ENCODE peak calls at places on chromosomes 4 and X, in eight cellular contexts. X is BE2C, V is AG10803, I is psoas muscle, K is HFF-Myc, M is cardiac muscle cell, U is tibial nerve, T is AG04449. C is an unnamed sample.
A peak's percentile ranks its signal among the peaks of the same experiment; 100 is the strongest.

GRCh38 chrX:124736553-124737240 is 390.3 kb downstream of the SH2D1A start:
- DNase-seq in T (no peak), I (no peak), M (no peak), K (no peak), U (no peak), X (no peak), V (no peak), C (no peak)

GRCh38 chr4:125928652-125929051 is 613.9 kb downstream of the FAT4 start:
- DNase-seq in T (no peak), X (no peak), U (no peak), I (no peak), K (no peak), M (no peak), V (no peak), C (no peak)

GRCh38 chr4:147582386-147583077 is 34.7 kb upstream of the TMEM184C start:
- DNase-seq in U (no peak), K (no peak), M (no peak), V (peak; percentile 47), T (no peak), I (no peak), X (no peak), C (peak; percentile 35)

GRCh38 chrX:66030505-66031317 is 9.2 kb downstream of the VSIG4 start:
- DNase-seq in K (no peak), T (no peak), M (peak; percentile 15), I (no peak), U (no peak), V (peak; percentile 11), X (no peak), C (no peak)

GRCh38 chrX:56968980-56969379 is 26.4 kb downstream of the SPIN3 start:
- DNase-seq in M (no peak), T (no peak), U (no peak), V (peak; percentile 1), X (no peak), I (no peak), K (no peak), C (peak; percentile 3)

GRCh38 chr4:77797239-77797638 is 21.9 kb downstream of the CNOT6L start:
- DNase-seq in U (no peak), T (no peak), M (no peak), I (no peak), V (peak; percentile 16), K (no peak), X (no peak), C (no peak)

GRCh38 chr4:66178901-66179300 is 508.6 kb upstream of the EPHA5 start:
- DNase-seq in V (no peak), I (no peak), K (no peak), X (no peak), T (no peak), U (no peak), M (no peak), C (no peak)

GRCh38 chrX:37745354-37745753 is 34.5 kb upstream of the CYBB start:
- DNase-seq in U (peak; percentile 41), K (peak; percentile 17), X (peak; percentile 68), M (peak; percentile 79), T (peak; percentile 5), I (peak; percentile 80), V (peak; percentile 55), C (peak; percentile 74)

GRCh38 chr4:38670939-38671593 is 7.1 kb downstream of the KLF3 start:
- DNase-seq in K (no peak), V (no peak), M (no peak), U (no peak), T (no peak), X (no peak), I (no peak), C (no peak)

GRCh38 chr4:165131247-165131832 is 18.7 kb upstream of the TMEM192 start:
- DNase-seq in T (no peak), U (peak; percentile 41), I (no peak), X (peak; percentile 63), V (peak; percentile 47), K (peak; percentile 38), M (peak; percentile 70), C (peak; percentile 81)

GRCh38 chr4:8525383-8526120 is 54.6 kb upstream of the GPR78 start:
- DNase-seq in T (no peak), M (no peak), U (no peak), K (no peak), X (no peak), I (peak; percentile 35), V (peak; percentile 88), C (no peak)

GRCh38 chrX:20729421-20729820 is 462.7 kb upstream of the RPS6KA3 start:
- DNase-seq in I (no peak), V (peak; percentile 81), T (no peak), K (no peak), X (no peak), M (no peak), U (no peak), C (peak; percentile 26)

GRCh38 chrX:138996268-138996667 is 284.8 kb upstream of the FGF13 start:
- DNase-seq in M (no peak), T (no peak), K (no peak), I (no peak), V (no peak), U (no peak), X (no peak), C (no peak)

GRCh38 chr4:12239897-12240636 is 811.4 kb upstream of the HS3ST1 start:
- DNase-seq in V (no peak), M (peak; percentile 44), U (no peak), T (no peak), I (no peak), K (no peak), X (no peak), C (no peak)

GRCh38 chr4:133151301-133151680 is 2.2 kb downstream of the PCDH10 start:
- DNase-seq in K (no peak), I (peak; percentile 39), U (no peak), M (peak; percentile 39), V (no peak), T (no peak), X (peak; percentile 70), C (no peak)

GRCh38 chrX:16953606-16954211 is 7.3 kb downstream of the REPS2 start:
- DNase-seq in I (no peak), T (no peak), M (no peak), X (no peak), U (no peak), V (no peak), K (no peak), C (no peak)

GRCh38 chrX:53262918-53263394 is 18.4 kb downstream of the IQSEC2 start:
- DNase-seq in X (no peak), K (no peak), T (no peak), V (peak; percentile 72), U (no peak), M (no peak), I (no peak), C (peak; percentile 65)

GRCh38 chrX:19707472-19707871 is 179.9 kb downstream of the SH3KBP1 start:
- DNase-seq in K (no peak), V (no peak), U (no peak), M (peak; percentile 2), T (no peak), I (no peak), X (peak; percentile 28), C (no peak)

GRCh38 chr4:102723511-102723910 is 37.3 kb downstream of the MANBA start:
- DNase-seq in V (peak; percentile 25), K (no peak), I (no peak), X (no peak), U (no peak), T (no peak), M (no peak), C (no peak)

GRCh38 chrX:151713859-151714258 is 2.0 kb upstream of the FATE1 start:
- DNase-seq in T (no peak), V (no peak), X (peak; percentile 15), K (no peak), I (no peak), U (no peak), M (peak; percentile 20), C (peak; percentile 24)

GRCh38 chr4:134426821-134427220 is 225.2 kb upstream of the PABPC4L start:
- DNase-seq in T (no peak), V (no peak), X (no peak), U (no peak), M (no peak), I (no peak), K (no peak), C (no peak)

GRCh38 chrX:72180539-72180938 is 1.0 kb upstream of the PIN4 start:
- DNase-seq in X (no peak), T (no peak), I (no peak), U (no peak), V (no peak), M (no peak), K (no peak), C (no peak)
- H3K4me3 ChIP-seq in X (peak overlapping the region; percentile 96), T (no peak overlapping the region), I (peak overlapping the region; percentile 72), U (no peak overlapping the region), V (peak overlapping the region; percentile 61), M (peak overlapping the region; percentile 87), K (peak overlapping the region; percentile 77), C (peak overlapping the region; percentile 63)

DNA sequence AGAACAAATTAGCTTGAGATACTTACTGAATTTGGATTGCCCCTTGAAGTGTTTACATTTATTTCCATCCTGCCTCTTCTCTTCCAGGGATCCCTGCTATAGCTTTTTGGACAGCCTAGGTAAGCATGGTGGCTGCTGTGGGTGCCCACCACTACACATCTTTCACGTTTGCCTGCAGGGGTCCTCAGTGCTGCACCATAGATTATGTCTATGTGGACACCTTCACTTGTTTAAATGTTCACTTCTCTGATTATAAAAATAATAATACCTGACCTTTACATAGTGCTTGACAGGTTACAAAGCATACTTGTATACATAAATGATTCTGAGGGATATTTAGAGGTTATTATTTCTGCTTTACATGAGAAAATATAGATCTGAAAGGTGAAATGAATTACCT is 67.9 kb upstream of the SLC4A4 start:
- DNase-seq in I (no peak), V (no peak), K (no peak), T (no peak), X (peak; percentile 15), U (no peak), M (peak; percentile 55), C (no peak)
- TF ChIP-seq CTCF in I (peak; percentile 35), V (peak; percentile 28), K (peak; percentile 44), T (peak; percentile 40), X (peak; percentile 35), U (no peak), M (peak; percentile 53), C (peak; percentile 38)

GRCh38 chrX:71492086-71493065 is 40.5 kb upstream of the OGT start:
- DNase-seq in V (peak; percentile 56), K (no peak), U (peak; percentile 16), X (peak; percentile 4), I (peak; percentile 73), T (no peak), M (peak; percentile 3), C (peak; percentile 60)
- H3K4me3 ChIP-seq in V (peak overlapping the region; percentile 60), K (peak overlapping the region; percentile 49), U (peak overlapping the region; percentile 56), X (peak overlapping the region; percentile 23), I (peak overlapping the region; percentile 70), T (peak overlapping the region; percentile 56), M (no peak overlapping the region), C (peak overlapping the region; percentile 61)

GRCh38 chrX:149870840-149871239 is 10.1 kb upstream of the MAGEA8 start:
- DNase-seq in U (no peak), M (no peak), K (no peak), I (no peak), X (no peak), T (no peak), V (no peak), C (no peak)

GRCh38 chrX:149871433-149871832 is 9.6 kb upstream of the MAGEA8 start:
- DNase-seq in U (no peak), I (no peak), K (no peak), X (no peak), V (no peak), M (no peak), T (no peak), C (no peak)

GRCh38 chrX:149867488-149867887 is 13.5 kb upstream of the MAGEA8 start:
- DNase-seq in V (no peak), T (no peak), K (no peak), I (no peak), U (no peak), X (no peak), M (no peak), C (no peak)

GRCh38 chrX:149877157-149877556 is 3.8 kb upstream of the MAGEA8 start:
- DNase-seq in K (no peak), T (no peak), U (no peak), V (no peak), X (no peak), I (no peak), M (no peak), C (no peak)

GRCh38 chrX:149871940-149872339 is 9.0 kb upstream of the MAGEA8 start:
- DNase-seq in V (no peak), T (no peak), X (peak; percentile 20), K (no peak), U (no peak), M (peak; percentile 10), I (no peak), C (peak; percentile 1)
- TF ChIP-seq CTCF in V (no peak), T (peak; percentile 28), X (peak; percentile 34), K (peak; percentile 36), U (no peak), M (peak; percentile 34), I (no peak), C (no peak)